ENCODE peak calls at places on chromosomes 5 and 9, in four cellular contexts. One of them, this sample, is unnamed.

GRCh38 chr5:124729687-124730359 is 16.6 kb downstream of the ZNF608 start:
- DNase-seq in HFF-Myc: no peak
- DNase-seq in coronary artery: no peak
- DNase-seq in brain microvascular endothelial cell: no peak
- DNase-seq in this sample: no peak

GRCh38 chr9:110115341-110115820 is 92.6 kb downstream of the C9orf152 start:
- DNase-seq in HFF-Myc: no peak
- DNase-seq in coronary artery: peak
- DNase-seq in brain microvascular endothelial cell: peak
- DNase-seq in this sample: no peak

GRCh38 chr9:3628239-3628638 is 102.4 kb upstream of the RFX3 start:
- DNase-seq in HFF-Myc: no peak
- DNase-seq in coronary artery: no peak
- DNase-seq in brain microvascular endothelial cell: no peak
- DNase-seq in this sample: no peak

GRCh38 chr9:98162638-98163037 is 29.8 kb downstream of the CORO2A start:
- DNase-seq in HFF-Myc: no peak
- DNase-seq in coronary artery: no peak
- DNase-seq in brain microvascular endothelial cell: no peak
- DNase-seq in this sample: no peak

GRCh38 chr9:134752476-134752875 is 110.9 kb downstream of the COL5A1 start:
- DNase-seq in HFF-Myc: no peak
- DNase-seq in coronary artery: no peak
- DNase-seq in brain microvascular endothelial cell: no peak
- DNase-seq in this sample: no peak

GRCh38 chr9:87671478-87671877 is 54.4 kb upstream of the CTSL start:
- DNase-seq in HFF-Myc: no peak
- DNase-seq in coronary artery: no peak
- DNase-seq in brain microvascular endothelial cell: no peak
- DNase-seq in this sample: no peak

GRCh38 chr9:14437336-14438231 is 123.6 kb upstream of the NFIB start:
- DNase-seq in HFF-Myc: no peak
- DNase-seq in coronary artery: no peak
- DNase-seq in brain microvascular endothelial cell: no peak
- DNase-seq in this sample: no peak

GRCh38 chr5:73544429-73545402 is 20.7 kb downstream of the ANKRA2 start:
- DNase-seq in HFF-Myc: no peak
- DNase-seq in coronary artery: no peak
- DNase-seq in brain microvascular endothelial cell: no peak
- DNase-seq in this sample: no peak

GRCh38 chr5:26009742-26010141 is 1028.6 kb downstream of the CDH9 start:
- DNase-seq in HFF-Myc: no peak
- DNase-seq in coronary artery: no peak
- DNase-seq in brain microvascular endothelial cell: no peak
- DNase-seq in this sample: no peak

GRCh38 chr9:133982971-133983720 is 9.0 kb downstream of the VAV2 start:
- DNase-seq in HFF-Myc: no peak
- DNase-seq in coronary artery: no peak
- DNase-seq in brain microvascular endothelial cell: no peak
- DNase-seq in this sample: no peak

GRCh38 chr9:129331772-129332512 is 153.9 kb upstream of the IER5L start:
- DNase-seq in HFF-Myc: no peak
- DNase-seq in coronary artery: no peak
- DNase-seq in brain microvascular endothelial cell: no peak
- DNase-seq in this sample: no peak

GRCh38 chr5:15002183-15002582 is 130.6 kb upstream of the ANKH start:
- DNase-seq in HFF-Myc: no peak
- DNase-seq in coronary artery: no peak
- DNase-seq in brain microvascular endothelial cell: no peak
- DNase-seq in this sample: no peak

GRCh38 chr5:172775326-172776234 is 4.6 kb upstream of the DUSP1 start:
- DNase-seq in HFF-Myc: no peak
- DNase-seq in coronary artery: no peak
- DNase-seq in brain microvascular endothelial cell: peak
- DNase-seq in this sample: peak

GRCh38 chr9:130128251-130128650 is 44.0 kb upstream of the NCS1 start:
- DNase-seq in HFF-Myc: no peak
- DNase-seq in coronary artery: no peak
- DNase-seq in brain microvascular endothelial cell: no peak
- DNase-seq in this sample: no peak

GRCh38 chr5:168578506-168579205 is 512 bp downstream of the PANK3 start:
- DNase-seq in HFF-Myc: no peak
- DNase-seq in coronary artery: no peak
- DNase-seq in brain microvascular endothelial cell: no peak
- DNase-seq in this sample: no peak

GRCh38 chr9:97501177-97501971 is at the start of gene TMOD1:
- DNase-seq in HFF-Myc: no peak
- DNase-seq in coronary artery: no peak
- DNase-seq in brain microvascular endothelial cell: no peak
- DNase-seq in this sample: no peak

GRCh38 chr9:131394464-131395026 is 659 bp downstream of the PRRC2B start:
- DNase-seq in HFF-Myc: no peak
- DNase-seq in coronary artery: no peak
- DNase-seq in brain microvascular endothelial cell: no peak
- DNase-seq in this sample: no peak

GRCh38 chr5:67215592-67216471 is 19.2 kb upstream of the CD180 start:
- DNase-seq in HFF-Myc: no peak
- DNase-seq in coronary artery: no peak
- DNase-seq in brain microvascular endothelial cell: peak
- DNase-seq in this sample: no peak

GRCh38 chr9:115090486-115090885 is 27.5 kb downstream of the TNC start:
- DNase-seq in HFF-Myc: no peak
- DNase-seq in coronary artery: no peak
- DNase-seq in brain microvascular endothelial cell: no peak
- DNase-seq in this sample: no peak

GRCh38 chr5:15929616-15930303 is 249.8 kb downstream of the MARCHF11 start:
- DNase-seq in HFF-Myc: peak
- DNase-seq in coronary artery: no peak
- DNase-seq in brain microvascular endothelial cell: no peak
- DNase-seq in this sample: no peak

GRCh38 chr5:125237026-125237425 is 490.6 kb upstream of the ZNF608 start:
- DNase-seq in HFF-Myc: no peak
- DNase-seq in coronary artery: no peak
- DNase-seq in brain microvascular endothelial cell: no peak
- DNase-seq in this sample: no peak

GRCh38 chr5:122434120-122434519 is 122.1 kb downstream of the SNCAIP start:
- DNase-seq in HFF-Myc: no peak
- DNase-seq in coronary artery: no peak
- DNase-seq in brain microvascular endothelial cell: no peak
- DNase-seq in this sample: no peak

GRCh38 chr5:181265092-181265671 is 4.2 kb upstream of the TRIM52 start:
- DNase-seq in HFF-Myc: no peak
- DNase-seq in coronary artery: no peak
- DNase-seq in brain microvascular endothelial cell: no peak
- DNase-seq in this sample: no peak

DNA sequence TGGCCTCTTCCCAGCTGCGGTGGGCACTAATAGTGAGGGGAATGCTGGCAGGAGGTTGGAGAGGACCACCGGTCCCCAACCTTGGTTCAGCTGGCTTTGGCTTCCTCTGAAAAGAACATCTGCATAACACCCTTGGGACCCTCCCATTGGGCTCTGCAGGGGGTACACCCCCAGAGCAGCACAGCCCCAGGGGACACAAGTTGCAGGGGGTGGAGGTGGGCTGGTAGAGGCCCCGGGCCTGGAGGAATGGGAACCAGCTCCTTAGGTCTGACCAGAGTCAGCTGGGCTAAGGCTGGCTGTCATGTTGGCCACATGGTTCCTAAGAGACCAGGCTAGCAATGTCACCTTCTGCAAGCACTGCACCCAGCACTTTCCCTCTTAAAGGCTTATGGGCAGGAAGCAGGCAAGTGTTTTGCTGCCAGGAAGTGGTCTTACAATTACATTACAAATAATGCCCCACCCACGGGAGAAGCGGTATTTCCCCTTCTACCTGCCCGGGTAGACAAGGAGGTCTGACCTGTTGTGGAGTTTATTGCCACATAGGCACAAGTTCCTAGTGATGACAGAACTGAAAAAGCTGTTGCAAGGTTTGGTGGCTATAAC is 18.1 kb downstream of the GCNT4 start:
- DNase-seq in HFF-Myc: no peak
- DNase-seq in coronary artery: no peak
- DNase-seq in brain microvascular endothelial cell: no peak
- DNase-seq in this sample: no peak
- H3K4me3 ChIP-seq in HFF-Myc: no peak
- H3K4me3 ChIP-seq in coronary artery: no peak
- H3K4me3 ChIP-seq in brain microvascular endothelial cell: no peak
- H3K4me3 ChIP-seq in this sample: no peak

GRCh38 chr9:27426717-27427645 is 97.1 kb upstream of the IFNK start:
- DNase-seq in HFF-Myc: no peak
- DNase-seq in coronary artery: no peak
- DNase-seq in brain microvascular endothelial cell: peak
- DNase-seq in this sample: peak

GRCh38 chr9:27425827-27426716 is 98.0 kb upstream of the IFNK start:
- DNase-seq in HFF-Myc: no peak
- DNase-seq in coronary artery: no peak
- DNase-seq in brain microvascular endothelial cell: no peak
- DNase-seq in this sample: no peak

GRCh38 chr9:27422435-27422834 is 101.7 kb upstream of the IFNK start:
- DNase-seq in HFF-Myc: no peak
- DNase-seq in coronary artery: no peak
- DNase-seq in brain microvascular endothelial cell: no peak
- DNase-seq in this sample: no peak

GRCh38 chr9:27423919-27424710 is 100.0 kb upstream of the IFNK start:
- DNase-seq in HFF-Myc: no peak
- DNase-seq in coronary artery: no peak
- DNase-seq in brain microvascular endothelial cell: no peak
- DNase-seq in this sample: no peak

DNA sequence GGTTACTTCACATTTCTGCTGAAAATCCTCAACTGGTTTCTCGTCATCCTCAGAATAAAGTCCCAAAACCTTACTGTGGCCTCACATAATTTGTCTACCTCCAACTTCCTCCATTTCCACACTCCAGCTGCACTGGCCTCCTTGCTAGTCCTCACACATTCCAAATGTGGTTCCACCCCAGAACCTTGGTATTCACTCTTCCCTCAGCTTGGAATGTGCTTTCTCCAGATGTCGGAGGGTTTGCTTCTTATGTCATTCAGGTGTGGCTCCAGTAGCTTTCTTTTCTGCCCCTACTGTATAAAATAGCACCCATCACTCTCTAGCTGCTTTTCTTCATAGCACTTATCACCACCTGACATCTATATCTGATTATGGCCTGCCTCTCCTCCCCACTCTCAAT is 102.5 kb upstream of the IFNK start:
- DNase-seq in HFF-Myc: no peak
- DNase-seq in coronary artery: no peak
- DNase-seq in brain microvascular endothelial cell: no peak
- DNase-seq in this sample: no peak
- TF ChIP-seq CTCF in HFF-Myc: no peak
- TF ChIP-seq CTCF in coronary artery: no peak
- TF ChIP-seq CTCF in brain microvascular endothelial cell: no peak
- TF ChIP-seq CTCF in this sample: no peak

DNA sequence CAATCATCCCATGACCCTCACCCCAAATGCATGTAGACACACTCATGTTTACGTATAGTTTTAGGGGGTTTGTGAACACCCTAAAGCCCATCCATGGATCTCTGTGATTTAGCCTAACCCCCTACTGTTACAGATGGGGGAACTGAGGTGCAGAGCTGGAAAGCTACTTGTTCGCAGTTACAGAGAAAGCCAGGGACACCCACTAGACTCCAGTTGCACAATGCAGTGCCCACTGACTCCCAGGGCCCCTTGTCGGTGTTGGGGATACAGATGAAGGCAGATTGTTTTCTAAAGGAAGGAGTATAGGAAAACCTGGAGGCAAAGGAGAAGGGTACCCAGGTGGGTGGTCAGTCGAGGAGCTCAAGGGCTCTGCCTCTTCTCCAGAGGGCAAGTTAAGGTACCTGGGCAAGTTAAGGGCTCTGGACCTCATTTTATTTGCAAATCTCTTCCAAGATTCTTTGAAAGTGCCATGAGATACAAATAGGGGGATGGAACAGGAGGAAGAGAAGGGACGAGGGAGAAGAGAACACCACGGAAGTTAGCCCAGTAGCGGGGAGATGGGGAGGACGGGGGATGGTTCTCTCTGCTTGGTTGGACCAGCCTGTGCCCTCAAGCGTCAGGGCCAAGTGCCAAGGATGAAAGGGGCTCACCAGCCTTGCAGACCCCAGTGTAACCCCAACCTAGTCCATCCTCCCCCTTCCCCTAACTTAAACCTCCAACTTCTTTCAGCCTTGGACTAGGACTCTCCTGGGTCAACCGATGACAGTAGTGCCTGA is 958 bp downstream of the MYOZ3 start:
- DNase-seq in HFF-Myc: no peak
- DNase-seq in coronary artery: peak
- DNase-seq in brain microvascular endothelial cell: no peak
- DNase-seq in this sample: no peak
- H3K4me3 ChIP-seq in HFF-Myc: no peak
- H3K4me3 ChIP-seq in coronary artery: no peak
- H3K4me3 ChIP-seq in brain microvascular endothelial cell: no peak
- H3K4me3 ChIP-seq in this sample: no peak

GRCh38 chr5:113345261-113345940 is 89.4 kb downstream of the TSSK1B start:
- DNase-seq in HFF-Myc: no peak
- DNase-seq in coronary artery: no peak
- DNase-seq in brain microvascular endothelial cell: no peak
- DNase-seq in this sample: no peak
- TF ChIP-seq CTCF in HFF-Myc: no peak
- TF ChIP-seq CTCF in coronary artery: no peak
- TF ChIP-seq CTCF in brain microvascular endothelial cell: peak
- TF ChIP-seq CTCF in this sample: no peak

DNA sequence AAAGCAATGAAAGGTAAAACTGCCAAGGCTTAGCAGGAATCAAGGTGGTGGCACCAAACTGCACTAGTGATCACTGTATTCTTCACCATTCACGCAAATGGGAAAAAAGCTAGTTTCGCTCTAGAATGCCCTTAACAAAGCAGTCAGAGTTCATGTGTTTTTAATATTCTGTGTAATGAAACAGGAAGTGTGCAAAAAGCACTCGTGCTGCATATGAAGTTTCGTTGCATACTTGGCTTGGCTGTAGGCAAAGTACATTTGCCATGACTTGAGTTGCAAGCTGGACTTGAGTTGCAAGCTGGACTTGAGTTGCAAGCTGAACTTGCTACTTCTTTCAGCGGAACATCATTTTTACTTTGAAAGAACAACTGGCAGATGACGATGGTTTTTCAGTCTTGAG is 55.4 kb downstream of the FOXI1 start:
- DNase-seq in HFF-Myc: no peak
- DNase-seq in coronary artery: no peak
- DNase-seq in brain microvascular endothelial cell: no peak
- DNase-seq in this sample: no peak
- H3K4me3 ChIP-seq in HFF-Myc: no peak
- H3K4me3 ChIP-seq in coronary artery: no peak
- H3K4me3 ChIP-seq in brain microvascular endothelial cell: no peak
- H3K4me3 ChIP-seq in this sample: no peak

DNA sequence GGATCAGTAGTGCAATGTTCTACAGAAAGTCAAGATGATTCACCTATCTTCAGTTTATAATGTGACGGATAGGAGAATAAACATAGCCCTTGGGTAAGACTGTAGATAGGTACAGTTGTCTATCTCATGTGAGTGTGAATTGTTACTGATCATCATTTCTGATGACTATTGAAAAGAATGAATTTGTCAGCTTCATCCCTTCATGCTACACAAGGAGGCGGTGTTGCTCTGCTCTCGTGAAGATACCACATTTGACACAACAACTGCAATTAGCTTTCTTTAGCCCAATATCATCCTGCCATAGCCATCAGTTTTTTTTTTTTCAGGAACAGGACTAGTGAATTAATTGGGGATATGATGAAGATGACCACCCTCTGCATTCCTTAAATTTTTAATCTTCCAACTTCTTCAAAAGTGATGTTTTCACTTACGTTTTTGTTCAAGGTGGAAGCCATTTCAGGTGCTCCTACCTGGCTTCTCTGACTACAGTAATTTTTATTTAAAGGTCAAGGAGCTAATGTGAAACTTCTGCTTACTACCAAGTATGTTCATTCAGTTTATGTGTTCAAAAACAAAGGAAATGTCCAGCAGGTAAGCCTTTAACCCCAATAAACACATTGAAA is 152.9 kb upstream of the MOCS2 start:
- DNase-seq in HFF-Myc: no peak
- DNase-seq in coronary artery: no peak
- DNase-seq in brain microvascular endothelial cell: peak
- DNase-seq in this sample: no peak
- TF ChIP-seq CTCF in HFF-Myc: peak
- TF ChIP-seq CTCF in coronary artery: no peak
- TF ChIP-seq CTCF in brain microvascular endothelial cell: peak
- TF ChIP-seq CTCF in this sample: peak

This sample was measured in epithelial cell of proximal tubule.